ENCODE peak calls at places on chromosomes 13 and 19, in ten cellular contexts. One of them, this sample, is unnamed.

GRCh38 chr19:3163230-3163886 is 15.2 kb upstream of the S1PR4 start:
- DNase-seq in A549: peak; percentile 60
- DNase-seq in body of pancreas: peak; percentile 68
- DNase-seq in brain microvascular endothelial cell: peak; percentile 31
- DNase-seq in neural progenitor cell: peak; percentile 89
- DNase-seq in foreskin fibroblast: no peak
- DNase-seq in CD8-positive, alpha-beta memory T cell: peak; percentile 80
- DNase-seq in tibial artery: no peak
- DNase-seq in fibroblast of pulmonary artery: peak; percentile 69
- DNase-seq in right cardiac atrium: peak; percentile 79
- DNase-seq in this sample: peak; percentile 77

GRCh38 chr19:16541526-16542044 is 652 bp downstream of the CHERP start:
- DNase-seq in tibial artery: no peak
- DNase-seq in body of pancreas: no peak
- DNase-seq in A549: no peak
- DNase-seq in fibroblast of pulmonary artery: peak; percentile 30
- DNase-seq in foreskin fibroblast: no peak
- DNase-seq in CD8-positive, alpha-beta memory T cell: no peak
- DNase-seq in neural progenitor cell: peak; percentile 51
- DNase-seq in brain microvascular endothelial cell: peak; percentile 17
- DNase-seq in right cardiac atrium: no peak
- DNase-seq in this sample: no peak

GRCh38 chr19:58409010-58409790 is 751 bp downstream of the ZNF584 start:
- DNase-seq in fibroblast of pulmonary artery: no peak
- DNase-seq in neural progenitor cell: peak; percentile 37
- DNase-seq in foreskin fibroblast: no peak
- DNase-seq in right cardiac atrium: no peak
- DNase-seq in A549: peak; percentile 66
- DNase-seq in body of pancreas: no peak
- DNase-seq in tibial artery: no peak
- DNase-seq in CD8-positive, alpha-beta memory T cell: no peak
- DNase-seq in brain microvascular endothelial cell: no peak
- DNase-seq in this sample: peak; percentile 42

GRCh38 chr13:111382877-111383276 is 62.4 kb downstream of the TEX29 start:
- DNase-seq in right cardiac atrium: no peak
- DNase-seq in CD8-positive, alpha-beta memory T cell: no peak
- DNase-seq in brain microvascular endothelial cell: no peak
- DNase-seq in tibial artery: no peak
- DNase-seq in body of pancreas: no peak
- DNase-seq in foreskin fibroblast: no peak
- DNase-seq in fibroblast of pulmonary artery: no peak
- DNase-seq in neural progenitor cell: no peak
- DNase-seq in A549: no peak
- DNase-seq in this sample: no peak

GRCh38 chr13:25292301-25292700 is 5.0 kb upstream of the MTMR6 start:
- DNase-seq in body of pancreas: no peak
- DNase-seq in fibroblast of pulmonary artery: no peak
- DNase-seq in tibial artery: no peak
- DNase-seq in CD8-positive, alpha-beta memory T cell: no peak
- DNase-seq in neural progenitor cell: no peak
- DNase-seq in brain microvascular endothelial cell: peak; percentile 40
- DNase-seq in A549: no peak
- DNase-seq in foreskin fibroblast: peak; percentile 32
- DNase-seq in right cardiac atrium: peak; percentile 47
- DNase-seq in this sample: peak; percentile 82

GRCh38 chr19:14413765-14414171 is 5.4 kb downstream of the DDX39A start:
- DNase-seq in foreskin fibroblast: no peak
- DNase-seq in body of pancreas: no peak
- DNase-seq in neural progenitor cell: no peak
- DNase-seq in tibial artery: no peak
- DNase-seq in A549: no peak
- DNase-seq in fibroblast of pulmonary artery: peak; percentile 47
- DNase-seq in right cardiac atrium: no peak
- DNase-seq in brain microvascular endothelial cell: no peak
- DNase-seq in CD8-positive, alpha-beta memory T cell: no peak
- DNase-seq in this sample: no peak

GRCh38 chr13:110138009-110138699 is 168.8 kb downstream of the COL4A1 start:
- DNase-seq in A549: peak; percentile 66
- DNase-seq in foreskin fibroblast: peak; percentile 71
- DNase-seq in body of pancreas: peak; percentile 67
- DNase-seq in CD8-positive, alpha-beta memory T cell: peak; percentile 51
- DNase-seq in right cardiac atrium: peak; percentile 79
- DNase-seq in tibial artery: peak; percentile 73
- DNase-seq in neural progenitor cell: peak; percentile 56
- DNase-seq in fibroblast of pulmonary artery: peak; percentile 71
- DNase-seq in brain microvascular endothelial cell: peak; percentile 78
- DNase-seq in this sample: peak; percentile 82

GRCh38 chr13:80340643-80341097 is 256 bp downstream of the SPRY2 start:
- DNase-seq in A549: peak; percentile 51
- DNase-seq in fibroblast of pulmonary artery: peak; percentile 81
- DNase-seq in right cardiac atrium: no peak
- DNase-seq in brain microvascular endothelial cell: peak; percentile 41
- DNase-seq in tibial artery: peak; percentile 28
- DNase-seq in body of pancreas: no peak
- DNase-seq in foreskin fibroblast: no peak
- DNase-seq in neural progenitor cell: no peak
- DNase-seq in CD8-positive, alpha-beta memory T cell: no peak
- DNase-seq in this sample: no peak

GRCh38 chr19:16330368-16330801 is 5.8 kb downstream of the KLF2 start:
- DNase-seq in A549: peak; percentile 90
- DNase-seq in fibroblast of pulmonary artery: peak; percentile 87
- DNase-seq in CD8-positive, alpha-beta memory T cell: peak; percentile 98
- DNase-seq in brain microvascular endothelial cell: peak; percentile 92
- DNase-seq in body of pancreas: peak; percentile 66
- DNase-seq in neural progenitor cell: no peak
- DNase-seq in foreskin fibroblast: peak; percentile 83
- DNase-seq in right cardiac atrium: peak; percentile 88
- DNase-seq in tibial artery: peak; percentile 58
- DNase-seq in this sample: no peak

GRCh38 chr13:86445584-86446140 is 646.4 kb upstream of the SLITRK6 start:
- DNase-seq in tibial artery: no peak
- DNase-seq in A549: peak; percentile 63
- DNase-seq in body of pancreas: no peak
- DNase-seq in foreskin fibroblast: no peak
- DNase-seq in neural progenitor cell: no peak
- DNase-seq in brain microvascular endothelial cell: no peak
- DNase-seq in CD8-positive, alpha-beta memory T cell: no peak
- DNase-seq in fibroblast of pulmonary artery: peak; percentile 1
- DNase-seq in right cardiac atrium: no peak
- DNase-seq in this sample: no peak

GRCh38 chr19:10474962-10475451 is 28.1 kb downstream of the KEAP1 start:
- DNase-seq in CD8-positive, alpha-beta memory T cell: no peak
- DNase-seq in fibroblast of pulmonary artery: no peak
- DNase-seq in foreskin fibroblast: no peak
- DNase-seq in body of pancreas: no peak
- DNase-seq in brain microvascular endothelial cell: no peak
- DNase-seq in neural progenitor cell: no peak
- DNase-seq in right cardiac atrium: no peak
- DNase-seq in tibial artery: no peak
- DNase-seq in A549: no peak
- DNase-seq in this sample: no peak

GRCh38 chr19:10478903-10479384 is 24.2 kb downstream of the KEAP1 start:
- DNase-seq in A549: peak; percentile 80
- DNase-seq in right cardiac atrium: peak; percentile 97
- DNase-seq in brain microvascular endothelial cell: peak; percentile 93
- DNase-seq in foreskin fibroblast: peak; percentile 85
- DNase-seq in CD8-positive, alpha-beta memory T cell: peak; percentile 90
- DNase-seq in body of pancreas: peak; percentile 94
- DNase-seq in fibroblast of pulmonary artery: peak; percentile 90
- DNase-seq in tibial artery: peak; percentile 93
- DNase-seq in neural progenitor cell: peak; percentile 92
- DNase-seq in this sample: peak; percentile 43

GRCh38 chr19:10473192-10473591 is 30.0 kb downstream of the KEAP1 start:
- DNase-seq in fibroblast of pulmonary artery: no peak
- DNase-seq in body of pancreas: peak; percentile 64
- DNase-seq in brain microvascular endothelial cell: no peak
- DNase-seq in right cardiac atrium: no peak
- DNase-seq in tibial artery: no peak
- DNase-seq in CD8-positive, alpha-beta memory T cell: no peak
- DNase-seq in foreskin fibroblast: no peak
- DNase-seq in A549: no peak
- DNase-seq in neural progenitor cell: no peak
- DNase-seq in this sample: no peak

GRCh38 chr19:10478476-10478875 is 24.7 kb downstream of the KEAP1 start:
- DNase-seq in neural progenitor cell: no peak
- DNase-seq in brain microvascular endothelial cell: no peak
- DNase-seq in right cardiac atrium: no peak
- DNase-seq in body of pancreas: no peak
- DNase-seq in A549: no peak
- DNase-seq in fibroblast of pulmonary artery: no peak
- DNase-seq in tibial artery: no peak
- DNase-seq in CD8-positive, alpha-beta memory T cell: no peak
- DNase-seq in foreskin fibroblast: peak; percentile 16
- DNase-seq in this sample: no peak
- H3K4me3 ChIP-seq in neural progenitor cell: no peak overlapping the region
- H3K4me3 ChIP-seq in brain microvascular endothelial cell: no peak overlapping the region
- H3K4me3 ChIP-seq in right cardiac atrium: peak overlapping the region; percentile 38
- H3K4me3 ChIP-seq in body of pancreas: no peak overlapping the region
- H3K4me3 ChIP-seq in A549: no peak overlapping the region
- H3K4me3 ChIP-seq in fibroblast of pulmonary artery: no peak overlapping the region
- H3K4me3 ChIP-seq in tibial artery: peak overlapping the region; percentile 64
- H3K4me3 ChIP-seq in CD8-positive, alpha-beta memory T cell: peak overlapping the region; percentile 29
- H3K4me3 ChIP-seq in foreskin fibroblast: no peak overlapping the region
- H3K4me3 ChIP-seq in this sample: no peak overlapping the region

DNA sequence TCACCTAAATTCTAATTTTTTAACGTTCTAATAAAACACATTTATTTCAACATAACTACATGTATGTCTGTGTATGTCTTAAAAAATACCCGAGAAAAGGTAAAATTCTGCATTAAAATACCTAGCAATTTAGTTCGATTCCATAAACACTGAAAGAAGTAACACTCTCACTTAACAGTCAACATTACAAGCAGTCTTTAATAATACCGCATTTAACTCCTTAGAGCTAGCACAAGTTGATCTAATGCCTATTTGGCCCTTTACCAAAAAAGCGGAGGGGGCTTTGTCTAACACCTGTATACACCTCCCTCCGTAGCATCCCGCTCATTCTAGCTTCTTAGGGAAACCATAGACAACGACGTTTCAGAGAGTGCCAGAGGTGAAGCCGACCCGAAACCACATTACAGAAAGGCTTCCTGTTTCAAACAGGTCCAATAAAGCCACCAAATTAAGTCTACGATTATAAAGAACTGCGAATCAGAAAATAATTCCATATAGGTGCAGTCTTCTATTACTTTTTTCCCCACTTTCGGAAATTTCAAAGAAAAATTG is 1.2 kb downstream of the SPART start:
- DNase-seq in foreskin fibroblast: no peak
- DNase-seq in tibial artery: no peak
- DNase-seq in brain microvascular endothelial cell: no peak
- DNase-seq in CD8-positive, alpha-beta memory T cell: peak; percentile 48
- DNase-seq in right cardiac atrium: no peak
- DNase-seq in A549: no peak
- DNase-seq in neural progenitor cell: peak; percentile 34
- DNase-seq in fibroblast of pulmonary artery: peak; percentile 34
- DNase-seq in body of pancreas: no peak
- DNase-seq in this sample: no peak
- H3K4me3 ChIP-seq in foreskin fibroblast: peak overlapping the region; percentile 89
- H3K4me3 ChIP-seq in tibial artery: peak overlapping the region; percentile 79
- H3K4me3 ChIP-seq in brain microvascular endothelial cell: peak overlapping the region; percentile 82
- H3K4me3 ChIP-seq in CD8-positive, alpha-beta memory T cell: peak overlapping the region; percentile 78
- H3K4me3 ChIP-seq in right cardiac atrium: peak overlapping the region; percentile 71
- H3K4me3 ChIP-seq in A549: peak overlapping the region; percentile 85
- H3K4me3 ChIP-seq in neural progenitor cell: peak overlapping the region; percentile 77
- H3K4me3 ChIP-seq in fibroblast of pulmonary artery: peak overlapping the region; percentile 92
- H3K4me3 ChIP-seq in body of pancreas: peak overlapping the region; percentile 60
- H3K4me3 ChIP-seq in this sample: no peak overlapping the region

GRCh38 chr19:54014920-54015560 is 23.6 kb downstream of the CACNG6 start:
- DNase-seq in body of pancreas: no peak
- DNase-seq in foreskin fibroblast: no peak
- DNase-seq in brain microvascular endothelial cell: no peak
- DNase-seq in fibroblast of pulmonary artery: no peak
- DNase-seq in neural progenitor cell: no peak
- DNase-seq in A549: no peak
- DNase-seq in right cardiac atrium: no peak
- DNase-seq in tibial artery: no peak
- DNase-seq in CD8-positive, alpha-beta memory T cell: no peak
- DNase-seq in this sample: no peak
- H3K4me3 ChIP-seq in body of pancreas: no peak overlapping the region
- H3K4me3 ChIP-seq in foreskin fibroblast: no peak overlapping the region
- H3K4me3 ChIP-seq in brain microvascular endothelial cell: no peak overlapping the region
- H3K4me3 ChIP-seq in fibroblast of pulmonary artery: no peak overlapping the region
- H3K4me3 ChIP-seq in neural progenitor cell: no peak overlapping the region
- H3K4me3 ChIP-seq in A549: no peak overlapping the region
- H3K4me3 ChIP-seq in right cardiac atrium: no peak overlapping the region
- H3K4me3 ChIP-seq in tibial artery: no peak overlapping the region
- H3K4me3 ChIP-seq in CD8-positive, alpha-beta memory T cell: no peak overlapping the region
- H3K4me3 ChIP-seq in this sample: no peak overlapping the region

DNA sequence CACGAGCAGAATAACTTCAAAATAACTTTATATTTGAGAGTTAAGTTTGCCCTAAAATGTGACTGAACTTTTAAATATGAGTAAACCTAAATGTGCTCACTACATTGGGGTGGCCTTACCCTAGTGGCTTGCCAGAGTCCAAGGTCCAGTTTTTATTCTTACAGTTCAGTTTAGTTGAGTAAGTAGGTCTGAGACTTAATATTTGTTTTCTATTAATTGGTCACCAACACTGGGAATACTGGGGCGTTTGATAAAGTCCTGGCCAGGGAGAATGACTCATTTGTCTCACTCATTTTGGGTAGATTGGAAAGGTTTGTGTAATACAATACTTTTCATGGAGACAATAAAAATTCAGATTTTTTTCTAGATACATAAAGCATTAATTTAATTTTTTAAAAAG is 127.8 kb upstream of the SPATA13 start:
- DNase-seq in body of pancreas: peak; percentile 65
- DNase-seq in brain microvascular endothelial cell: no peak
- DNase-seq in neural progenitor cell: no peak
- DNase-seq in tibial artery: no peak
- DNase-seq in fibroblast of pulmonary artery: peak; percentile 53
- DNase-seq in right cardiac atrium: no peak
- DNase-seq in CD8-positive, alpha-beta memory T cell: no peak
- DNase-seq in foreskin fibroblast: no peak
- DNase-seq in A549: peak; percentile 28
- DNase-seq in this sample: no peak
- H3K4me3 ChIP-seq in body of pancreas: no peak overlapping the region
- H3K4me3 ChIP-seq in brain microvascular endothelial cell: no peak overlapping the region
- H3K4me3 ChIP-seq in neural progenitor cell: no peak overlapping the region
- H3K4me3 ChIP-seq in tibial artery: no peak overlapping the region
- H3K4me3 ChIP-seq in fibroblast of pulmonary artery: no peak overlapping the region
- H3K4me3 ChIP-seq in right cardiac atrium: no peak overlapping the region
- H3K4me3 ChIP-seq in CD8-positive, alpha-beta memory T cell: no peak overlapping the region
- H3K4me3 ChIP-seq in foreskin fibroblast: no peak overlapping the region
- H3K4me3 ChIP-seq in A549: no peak overlapping the region
- H3K4me3 ChIP-seq in this sample: no peak overlapping the region

GRCh38 chr13:92807343-92807742 is 419.3 kb upstream of the GPC6 start:
- DNase-seq in A549: no peak
- DNase-seq in brain microvascular endothelial cell: peak; percentile 20
- DNase-seq in CD8-positive, alpha-beta memory T cell: no peak
- DNase-seq in tibial artery: no peak
- DNase-seq in right cardiac atrium: no peak
- DNase-seq in neural progenitor cell: no peak
- DNase-seq in fibroblast of pulmonary artery: peak; percentile 48
- DNase-seq in body of pancreas: no peak
- DNase-seq in foreskin fibroblast: no peak
- DNase-seq in this sample: no peak
- H3K4me3 ChIP-seq in A549: no peak overlapping the region
- H3K4me3 ChIP-seq in brain microvascular endothelial cell: no peak overlapping the region
- H3K4me3 ChIP-seq in CD8-positive, alpha-beta memory T cell: no peak overlapping the region
- H3K4me3 ChIP-seq in tibial artery: peak overlapping the region; percentile 2
- H3K4me3 ChIP-seq in right cardiac atrium: no peak overlapping the region
- H3K4me3 ChIP-seq in neural progenitor cell: no peak overlapping the region
- H3K4me3 ChIP-seq in fibroblast of pulmonary artery: no peak overlapping the region
- H3K4me3 ChIP-seq in body of pancreas: no peak overlapping the region
- H3K4me3 ChIP-seq in foreskin fibroblast: no peak overlapping the region
- H3K4me3 ChIP-seq in this sample: no peak overlapping the region

This sample was measured in WERI-Rb-1.